ENCODE peak calls at places on chromosome 1, in ten cellular contexts. T is progenitor cell of endocrine pancreas; R is nephron progenitor cell; P is stimulated activated CD8-positive, alpha-beta memory T cell treated with anti-CD3 and anti-CD28 coated beads, Interleukin-4, amount 100 ng/mL, for 24 hours; V is fibroblast of lung; C is cardiac septum; Z is upper lobe of right lung; W is RPMI7951; K is EL; F is HEK293T. S is an unnamed sample.

GRCh38 chr1:62782197-62782886 is 1.6 kb upstream of the ATG4C start:
- DNase-seq in F (no peak), V (peak), R (no peak), T (no peak), Z (no peak), K (peak), W (peak), P (no peak), C (no peak), S (no peak)

GRCh38 chr1:153771841-153772593 is 3.2 kb upstream of the SLC27A3 start:
- DNase-seq in K (no peak), V (no peak), F (peak), Z (no peak), W (no peak), P (no peak), T (peak), C (no peak), R (peak), S (no peak)

GRCh38 chr1:228802386-228803221 is 67.3 kb downstream of the RHOU start:
- DNase-seq in T (no peak), K (no peak), W (no peak), C (no peak), P (no peak), F (no peak), Z (no peak), V (no peak), R (no peak), S (no peak)

GRCh38 chr1:53061123-53061858 is 722 bp upstream of the PODN start:
- DNase-seq in P (no peak), F (no peak), T (no peak), Z (peak), R (no peak), C (peak), V (no peak), K (no peak), W (no peak), S (no peak)

GRCh38 chr1:83998205-83998598 is 730 bp downstream of the TTLL7 start:
- DNase-seq in R (no peak), V (peak), Z (no peak), K (no peak), C (no peak), P (no peak), W (peak), F (no peak), T (no peak), S (no peak)

GRCh38 chr1:29708381-29708780 is 472.1 kb downstream of the PTPRU start:
- DNase-seq in Z (peak), C (peak), F (no peak), V (peak), W (peak), T (no peak), K (peak), P (no peak), R (no peak), S (no peak)

GRCh38 chr1:88773540-88774150 is 89.6 kb downstream of the PKN2 start:
- DNase-seq in F (no peak), R (no peak), C (no peak), V (peak), W (peak), Z (no peak), T (no peak), K (peak), P (no peak), S (no peak)

GRCh38 chr1:151942882-151943281 is 33.6 kb upstream of the THEM4 start:
- DNase-seq in C (no peak), P (no peak), K (no peak), V (peak), R (no peak), T (no peak), Z (no peak), W (peak), F (no peak), S (no peak)

GRCh38 chr1:217133958-217134856 is 411.0 kb upstream of the ESRRG start:
- DNase-seq in V (peak), T (no peak), R (peak), W (no peak), F (no peak), K (peak), C (no peak), P (no peak), Z (no peak), S (no peak)